ENCODE peak calls at places on chromosomes 2 and 18, in five cellular contexts. B is H9, D is neuronal stem cell, M is mesenchymal stem cell, G is trophoblast cell. O is an unnamed sample.

GRCh38 chr18:5625076-5625475 is 81.3 kb upstream of the EPB41L3 start:
- DNase-seq in D (no peak), B (peak), M (no peak), G (no peak), O (no peak)

GRCh38 chr2:72150157-72150960 is 2.7 kb upstream of the CYP26B1 start:
- DNase-seq in B (peak), M (peak), D (peak), G (peak), O (peak)

GRCh38 chr2:237864030-237864931 is 4.9 kb downstream of the RAMP1 start:
- DNase-seq in B (no peak), M (no peak), G (no peak), D (no peak), O (peak)

GRCh38 chr2:19300961-19301360 is 57.5 kb downstream of the OSR1 start:
- DNase-seq in B (no peak), G (no peak), D (no peak), M (peak), O (no peak)

GRCh38 chr2:19235308-19235707 is 123.1 kb downstream of the OSR1 start:
- DNase-seq in D (no peak), M (peak), B (no peak), G (peak), O (no peak)

GRCh38 chr18:80103231-80103630 is 5.8 kb upstream of the ADNP2 start:
- DNase-seq in D (no peak), G (no peak), B (no peak), M (peak), O (no peak)

GRCh38 chr2:54523336-54523959 is 67.3 kb downstream of the SPTBN1 start:
- DNase-seq in M (peak), D (no peak), G (no peak), B (no peak), O (no peak)

GRCh38 chr18:9810216-9810804 is 75.5 kb upstream of the TXNDC2 start:
- DNase-seq in D (no peak), G (no peak), B (no peak), M (peak), O (no peak)

GRCh38 chr2:151796774-151797173 is 31.4 kb downstream of the ARL5A start:
- DNase-seq in B (no peak), M (no peak), G (peak), D (no peak), O (no peak)

GRCh38 chr2:1598800-1599199 is 145.5 kb downstream of the PXDN start:
- DNase-seq in D (no peak), B (no peak), G (no peak), M (no peak), O (no peak)

GRCh38 chr18:55501594-55502345 is 86.2 kb downstream of the TCF4 start:
- DNase-seq in D (no peak), B (no peak), M (peak), G (no peak), O (no peak)

GRCh38 chr2:147846382-147847081 is 1.7 kb downstream of the ACVR2A start:
- DNase-seq in B (no peak), G (no peak), M (peak), D (no peak), O (no peak)

GRCh38 chr2:133844214-133844892 is 276.1 kb upstream of the NCKAP5 start:
- DNase-seq in M (peak), D (peak), B (peak), G (peak), O (peak)

GRCh38 chr2:60385648-60386047 is 167.8 kb downstream of the BCL11A start:
- DNase-seq in M (peak), B (no peak), G (peak), D (no peak), O (no peak)

GRCh38 chr2:211354481-211354880 is 798.1 kb downstream of the CPS1 start:
- DNase-seq in D (no peak), M (no peak), G (no peak), B (no peak), O (no peak)

GRCh38 chr2:74532222-74532621 is 2.5 kb downstream of the HTRA2 start:
- DNase-seq in D (no peak), G (no peak), B (no peak), M (peak), O (no peak)

GRCh38 chr2:9699139-9699823 is 68.5 kb upstream of the YWHAQ start:
- DNase-seq in M (peak), B (no peak), D (no peak), G (peak), O (no peak)

GRCh38 chr2:10326707-10327594 is 24.2 kb downstream of the HPCAL1 start:
- DNase-seq in B (no peak), M (no peak), G (no peak), D (no peak), O (no peak)

GRCh38 chr2:142974288-142975024 is 97.0 kb downstream of the KYNU start:
- DNase-seq in B (peak), M (peak), G (peak), D (no peak), O (peak)

GRCh38 chr2:33442528-33443069 is 33.9 kb upstream of the RASGRP3 start:
- DNase-seq in G (no peak), M (no peak), D (no peak), B (no peak), O (no peak)

GRCh38 chr18:78528437-78529228 is 451.0 kb upstream of the SALL3 start:
- DNase-seq in B (no peak), G (no peak), D (no peak), M (no peak), O (no peak)

GRCh38 chr2:174120346-174120745 is 128.0 kb downstream of the OLA1 start:
- DNase-seq in D (no peak), B (no peak), M (peak), G (no peak), O (no peak)

GRCh38 chr18:26741041-26741440 is 124.5 kb downstream of the AQP4 start:
- DNase-seq in B (no peak), M (no peak), G (no peak), D (no peak), O (no peak)

GRCh38 chr2:104844813-104845551 is 8.9 kb upstream of the POU3F3 start:
- DNase-seq in D (no peak), G (no peak), B (peak), M (no peak), O (peak)

GRCh38 chr2:189526936-189527654 is 53.5 kb downstream of the SLC40A1 start:
- DNase-seq in G (no peak), B (no peak), M (no peak), D (no peak), O (no peak)

GRCh38 chr18:26091047-26091630 is 726 bp upstream of the SS18 start:
- DNase-seq in B (no peak), M (peak), G (peak), D (no peak), O (no peak)

GRCh38 chr2:9107168-9108025 is 99.2 kb upstream of the ASAP2 start:
- DNase-seq in D (no peak), B (no peak), G (no peak), M (peak), O (no peak)

GRCh38 chr18:12085136-12085535 is 8.5 kb upstream of the ANKRD62 start:
- DNase-seq in G (no peak), B (no peak), D (no peak), M (no peak), O (no peak)

GRCh38 chr2:32743480-32744236 is 115.8 kb downstream of the TTC27 start:
- DNase-seq in M (no peak), G (no peak), D (no peak), B (no peak), O (no peak)

GRCh38 chr2:222982010-222982908 is 69.7 kb upstream of the KCNE4 start:
- DNase-seq in D (peak), B (peak), M (peak), G (peak), O (no peak)

GRCh38 chr2:55107428-55107827 is 57.2 kb upstream of the RTN4 start:
- DNase-seq in D (no peak), G (no peak), B (no peak), M (peak), O (no peak)

GRCh38 chr18:79278896-79279295 is 116.8 kb upstream of the NFATC1 start:
- DNase-seq in D (no peak), B (no peak), G (no peak), M (no peak), O (no peak)

GRCh38 chr2:68925298-68925885 is 27.3 kb downstream of the GKN2 start:
- DNase-seq in D (peak), G (peak), M (peak), B (peak), O (no peak)

GRCh38 chr18:12645751-12646203 is 12.1 kb downstream of the SPIRE1 start:
- DNase-seq in B (no peak), G (peak), M (no peak), D (no peak), O (no peak)

GRCh38 chr18:59272221-59272888 is 899 bp downstream of the RAX start:
- DNase-seq in D (no peak), M (no peak), B (no peak), G (no peak), O (peak)

GRCh38 chr2:101570121-101570520 is 95.2 kb upstream of the RFX8 start:
- DNase-seq in D (no peak), B (no peak), M (no peak), G (no peak), O (no peak)
- H2BK12ac ChIP-seq in D (no peak), B (no peak), M (no peak), G (no peak), O (no peak)

DNA sequence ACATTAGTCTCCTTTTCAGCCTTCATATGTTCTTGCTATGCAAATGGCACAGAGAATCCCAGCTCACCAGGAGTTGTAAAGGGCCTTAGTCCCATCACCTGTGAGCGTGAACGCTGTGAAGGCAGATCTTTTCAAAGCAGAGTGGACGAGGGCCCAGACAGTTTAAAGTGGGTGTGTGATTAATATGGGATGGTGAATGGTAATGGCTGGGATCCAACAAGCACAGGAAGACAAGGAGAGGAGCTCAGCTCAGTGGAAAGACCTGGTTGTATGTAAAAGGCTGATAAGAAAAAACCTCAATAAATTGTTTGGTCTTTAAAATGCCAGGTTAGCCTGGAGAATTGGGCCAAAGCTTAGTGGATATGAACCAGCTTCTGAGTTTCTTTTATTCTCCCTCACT is 326.2 kb downstream of the NYAP2 start:
- DNase-seq in M (no peak), G (no peak), B (no peak), D (no peak), O (no peak)
- H2BK12ac ChIP-seq in M (no peak), G (no peak), B (no peak), D (no peak), O (no peak)

DNA sequence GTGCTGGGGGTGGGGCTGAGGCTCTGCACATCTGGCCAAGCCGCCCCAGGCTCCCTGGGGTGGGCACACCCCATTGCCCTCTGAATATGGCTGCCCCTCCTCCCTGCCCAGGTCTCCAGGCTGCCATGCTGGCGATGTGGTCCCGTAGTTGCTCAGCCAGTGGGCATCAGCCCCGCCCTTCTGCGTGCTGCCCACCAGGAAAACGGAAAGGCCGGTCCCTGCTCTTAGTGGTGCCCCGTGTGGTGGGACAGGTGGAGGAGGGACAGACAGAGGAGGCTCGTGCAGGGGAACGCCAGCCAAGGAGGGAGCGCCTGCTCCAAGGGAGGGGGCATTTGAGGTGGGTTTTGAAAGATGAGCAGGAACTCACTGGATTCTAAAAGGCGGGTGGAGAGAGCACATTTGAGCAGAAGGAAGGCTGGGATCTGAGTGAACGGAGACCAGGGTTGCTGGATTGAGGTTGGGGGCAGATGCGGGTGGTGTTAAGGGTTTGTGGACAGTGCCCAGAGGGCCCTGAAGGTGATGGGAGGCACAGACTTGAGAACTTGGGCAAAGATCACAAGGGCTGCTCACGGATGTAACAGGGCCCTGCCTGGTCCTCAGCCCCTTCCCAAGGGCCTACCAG is 6.7 kb upstream of the B3GNT7 start:
- DNase-seq in B (no peak), M (no peak), D (no peak), G (no peak), O (no peak)
- H2BK12ac ChIP-seq in B (no peak), M (peak), D (no peak), G (no peak), O (peak)

DNA sequence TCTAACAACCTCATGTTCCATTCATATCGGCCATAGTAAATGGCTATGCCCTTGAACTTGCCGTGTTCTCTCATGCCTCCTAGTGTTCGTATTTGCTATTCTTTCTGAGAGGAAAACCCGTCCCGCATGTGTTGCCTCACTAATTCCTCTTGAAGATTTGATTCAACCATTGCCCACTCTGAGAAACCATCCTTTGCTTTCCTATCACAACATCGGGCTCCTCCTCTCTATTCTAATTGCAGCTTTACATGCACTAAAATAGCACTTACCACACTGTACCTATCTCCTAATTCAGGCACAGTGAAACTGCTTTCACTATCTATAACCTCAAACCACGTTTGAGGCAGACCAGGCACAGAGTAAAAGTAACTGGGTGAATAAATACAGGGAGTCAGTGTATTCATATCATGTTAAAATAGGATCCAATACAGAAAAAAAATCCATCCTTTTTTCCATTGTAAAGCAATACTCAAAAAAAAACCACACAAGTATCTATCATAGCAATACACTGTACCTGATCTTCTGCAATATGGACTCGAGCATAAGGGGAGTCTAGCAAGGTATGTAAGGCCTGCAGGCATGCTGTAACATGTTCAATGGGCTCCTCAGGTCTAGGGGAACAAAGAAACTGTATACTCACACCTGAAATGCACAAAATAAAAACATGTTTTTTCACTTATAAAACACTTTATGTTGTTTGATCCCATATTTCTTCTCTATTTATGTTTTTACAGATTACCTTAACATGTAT is 39.0 kb upstream of the STRN start:
- DNase-seq in M (peak), G (peak), D (no peak), B (peak), O (peak)
- H2BK12ac ChIP-seq in M (no peak), G (no peak), D (no peak), B (no peak), O (no peak)

GRCh38 chr2:106095478-106096392 is 98.4 kb downstream of the UXS1 start:
- DNase-seq in B (no peak), M (no peak), G (no peak), D (no peak), O (no peak)
- H2BK12ac ChIP-seq in B (no peak), M (no peak), G (no peak), D (no peak), O (peak)

GRCh38 chr2:86622409-86622877 is 1.2 kb downstream of the RNF103 start:
- DNase-seq in B (no peak), D (peak), M (peak), G (peak), O (no peak)
- H2BK12ac ChIP-seq in B (no peak), D (no peak), M (no peak), G (no peak), O (no peak)

DNA sequence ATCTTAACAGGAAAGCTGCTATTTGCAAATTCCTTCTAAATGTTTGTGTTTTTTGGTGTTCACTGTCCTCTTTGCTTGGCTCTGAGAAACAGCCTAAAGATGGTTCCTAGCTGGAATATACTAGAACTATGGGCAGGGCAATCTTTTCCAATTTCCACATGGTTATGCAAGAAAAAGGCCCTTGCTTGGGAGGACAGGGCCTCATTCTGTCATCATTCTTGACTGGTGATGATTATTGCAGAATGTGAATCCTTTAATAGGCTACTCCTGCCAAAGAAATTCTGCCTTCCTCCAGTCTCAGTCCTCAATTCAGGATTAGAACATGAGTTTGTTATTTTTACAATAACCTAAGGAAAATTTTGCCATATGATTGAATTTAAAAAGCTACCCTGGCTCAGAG is 218.6 kb downstream of the HNMT start:
- DNase-seq in B (no peak), G (no peak), M (no peak), D (no peak), O (no peak)
- H2BK12ac ChIP-seq in B (no peak), G (no peak), M (no peak), D (no peak), O (peak)

GRCh38 chr2:113965228-113965627 is 75.3 kb downstream of the ACTR3 start:
- DNase-seq in B (no peak), G (no peak), M (no peak), D (no peak), O (no peak)

GRCh38 chr2:113966832-113967231 is 76.9 kb downstream of the ACTR3 start:
- DNase-seq in M (peak), G (no peak), B (no peak), D (no peak), O (no peak)

GRCh38 chr2:113965644-113966043 is 75.8 kb downstream of the ACTR3 start:
- DNase-seq in M (peak), B (peak), G (no peak), D (peak), O (no peak)

GRCh38 chr2:113967272-113967671 is 77.4 kb downstream of the ACTR3 start:
- DNase-seq in B (no peak), D (no peak), M (peak), G (no peak), O (no peak)

DNA sequence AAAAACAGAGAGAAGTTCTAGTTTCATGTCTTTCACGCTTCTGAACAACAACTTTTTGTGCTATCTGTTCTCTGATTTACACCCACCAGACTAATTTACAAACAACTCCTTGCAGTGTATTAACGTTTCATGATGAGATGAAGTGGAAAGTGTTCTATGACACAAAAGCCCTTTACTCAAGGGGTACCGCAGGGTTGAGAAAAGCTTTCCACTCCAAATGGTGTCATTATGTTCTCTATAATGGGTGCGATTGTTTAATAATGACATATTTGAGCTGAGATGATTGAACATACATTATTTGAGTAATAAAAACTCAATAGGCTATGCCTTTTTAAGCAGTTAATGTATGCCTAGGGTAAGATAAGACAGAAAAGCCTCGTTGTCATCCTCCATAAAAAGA is 76.3 kb downstream of the ACTR3 start:
- DNase-seq in G (no peak), M (no peak), D (no peak), B (no peak), O (no peak)
- H2BK12ac ChIP-seq in G (no peak), M (no peak), D (no peak), B (no peak), O (no peak)

DNA sequence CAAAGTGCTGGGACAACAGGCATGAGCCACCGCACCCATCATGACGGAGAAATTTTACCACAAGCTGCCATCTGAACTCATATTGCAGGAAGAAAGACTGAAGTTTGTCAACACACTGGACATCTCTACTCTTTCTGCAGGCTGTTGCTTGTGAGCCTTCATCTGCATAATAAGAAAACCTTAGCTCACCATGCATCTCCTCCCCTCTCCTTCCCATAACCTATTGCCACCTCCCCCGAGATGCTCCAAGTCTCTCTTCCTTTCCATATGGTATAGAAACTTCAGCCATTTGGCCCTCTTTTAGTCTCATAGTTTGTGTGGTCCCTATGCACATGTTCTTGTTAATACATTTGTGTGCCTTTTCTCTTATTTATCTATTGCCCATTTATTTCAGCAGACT is 19.1 kb upstream of the C2orf72 start:
- DNase-seq in D (no peak), B (no peak), M (no peak), G (no peak), O (no peak)
- H2BK12ac ChIP-seq in D (no peak), B (no peak), M (no peak), G (no peak), O (no peak)

DNA sequence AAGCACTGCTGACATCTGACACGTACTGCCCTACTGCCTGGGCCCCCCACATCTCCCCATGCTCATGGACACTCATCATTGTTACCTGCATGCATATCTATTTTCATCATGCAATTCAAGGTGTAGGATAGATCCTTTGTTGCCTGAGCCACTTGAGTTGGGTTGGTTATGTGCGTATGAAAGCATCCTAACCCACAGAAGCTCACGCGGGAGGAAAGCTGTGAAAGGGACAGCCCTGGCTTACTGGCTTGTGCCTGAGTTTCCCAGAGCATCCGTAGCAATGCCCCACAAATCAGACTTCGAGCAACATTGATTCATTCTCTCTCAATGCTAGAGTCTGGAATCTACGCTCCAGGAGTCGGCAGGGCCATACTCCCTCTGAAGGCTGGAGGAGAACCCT is 285.5 kb downstream of the PHLPP1 start:
- DNase-seq in G (no peak), M (no peak), D (no peak), B (no peak), O (no peak)
- H2BK12ac ChIP-seq in G (no peak), M (no peak), D (no peak), B (no peak), O (no peak)